ENCODE peak calls at places on chromosome 10, in six cellular contexts. W is sigmoid colon; A is foreskin keratinocyte; T is CD4-positive, CD25-positive, alpha-beta regulatory T cell; F is HCT116; O is kidney. Y is an unnamed sample.

GRCh38 chr10:91313-91712 is 42.2 kb upstream of the TUBB8 start:
- DNase-seq in F (no peak), W (no peak), O (no peak), A (no peak), T (no peak), Y (no peak)

GRCh38 chr10:47104101-47104707 is 193.0 kb downstream of the PTPN20 start:
- DNase-seq in W (no peak), T (no peak), O (no peak), F (no peak), A (no peak), Y (no peak)

GRCh38 chr10:25059990-25060389 is 43.6 kb downstream of the THNSL1 start:
- DNase-seq in T (no peak), F (peak; percentile 79), W (no peak), O (peak; percentile 74), A (peak; percentile 97), Y (peak; percentile 80)

GRCh38 chr10:80894339-80894791 is 356.7 kb downstream of the SH2D4B start:
- DNase-seq in F (no peak), O (no peak), A (no peak), T (no peak), W (no peak), Y (no peak)

GRCh38 chr10:131933695-131934086 is 32.9 kb downstream of the PPP2R2D start:
- DNase-seq in W (no peak), O (no peak), T (no peak), F (no peak), A (no peak), Y (no peak)

GRCh38 chr10:15485684-15486316 is 114.7 kb upstream of the FAM171A1 start:
- DNase-seq in A (no peak), F (no peak), T (no peak), W (no peak), O (peak; percentile 75), Y (peak; percentile 84)

GRCh38 chr10:42963302-42963701 is 113.6 kb upstream of the RET start:
- DNase-seq in A (no peak), F (no peak), O (peak; percentile 20), T (no peak), W (peak; percentile 21), Y (no peak)

GRCh38 chr10:71657604-71658348 is 61.8 kb downstream of the C10orf105 start:
- DNase-seq in W (no peak), T (no peak), F (no peak), O (no peak), A (no peak), Y (no peak)

GRCh38 chr10:60942604-60943269 is 1.2 kb downstream of the RHOBTB1 start:
- DNase-seq in O (no peak), T (peak; percentile 1), F (no peak), A (no peak), W (peak; percentile 79), Y (no peak)

GRCh38 chr10:33509231-33509871 is 174.9 kb upstream of the NRP1 start:
- DNase-seq in W (peak; percentile 77), A (peak; percentile 94), T (no peak), F (peak; percentile 56), O (peak; percentile 63), Y (no peak)

GRCh38 chr10:111472445-111472844 is 395.6 kb downstream of the ADRA2A start:
- DNase-seq in W (no peak), F (no peak), T (no peak), A (no peak), O (no peak), Y (no peak)

DNA sequence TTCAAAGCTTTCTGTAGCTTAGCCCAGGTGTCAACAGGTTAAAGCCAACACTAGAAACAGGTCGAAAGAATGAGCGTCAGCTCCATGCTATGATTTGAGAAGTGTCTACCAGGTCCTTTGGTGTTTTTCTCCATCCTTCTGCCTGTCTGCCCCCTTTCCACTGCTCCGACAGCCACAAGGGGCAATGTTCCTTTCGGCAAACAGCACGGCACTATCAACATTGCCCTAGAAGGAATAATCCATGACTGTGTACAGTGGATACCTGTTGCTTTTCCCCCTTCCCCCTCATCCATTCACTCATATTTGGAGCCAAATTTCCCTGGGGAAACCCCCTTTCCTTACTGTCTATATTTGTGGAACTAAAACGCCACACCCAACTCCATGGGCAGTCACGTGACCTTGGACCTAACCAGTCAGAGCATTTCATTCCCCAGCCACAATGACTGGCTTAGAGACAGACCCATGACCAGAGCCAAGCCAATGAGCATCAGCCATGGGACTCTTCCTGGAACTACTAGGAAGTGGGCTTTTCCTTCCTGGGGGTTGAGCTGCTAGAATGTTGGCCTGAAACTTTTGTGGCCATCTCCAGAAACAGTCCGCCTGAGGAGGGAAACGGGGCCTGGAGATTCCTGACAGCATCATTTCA is 51.5 kb downstream of the AFAP1L2 start:
- DNase-seq in A (no peak), O (no peak), F (no peak), W (no peak), T (no peak), Y (no peak)
- H3K27ac ChIP-seq in A (peak overlapping the region; percentile 15), O (no peak overlapping the region), F (no peak overlapping the region), W (no peak overlapping the region), T (no peak overlapping the region), Y (no peak overlapping the region)

DNA sequence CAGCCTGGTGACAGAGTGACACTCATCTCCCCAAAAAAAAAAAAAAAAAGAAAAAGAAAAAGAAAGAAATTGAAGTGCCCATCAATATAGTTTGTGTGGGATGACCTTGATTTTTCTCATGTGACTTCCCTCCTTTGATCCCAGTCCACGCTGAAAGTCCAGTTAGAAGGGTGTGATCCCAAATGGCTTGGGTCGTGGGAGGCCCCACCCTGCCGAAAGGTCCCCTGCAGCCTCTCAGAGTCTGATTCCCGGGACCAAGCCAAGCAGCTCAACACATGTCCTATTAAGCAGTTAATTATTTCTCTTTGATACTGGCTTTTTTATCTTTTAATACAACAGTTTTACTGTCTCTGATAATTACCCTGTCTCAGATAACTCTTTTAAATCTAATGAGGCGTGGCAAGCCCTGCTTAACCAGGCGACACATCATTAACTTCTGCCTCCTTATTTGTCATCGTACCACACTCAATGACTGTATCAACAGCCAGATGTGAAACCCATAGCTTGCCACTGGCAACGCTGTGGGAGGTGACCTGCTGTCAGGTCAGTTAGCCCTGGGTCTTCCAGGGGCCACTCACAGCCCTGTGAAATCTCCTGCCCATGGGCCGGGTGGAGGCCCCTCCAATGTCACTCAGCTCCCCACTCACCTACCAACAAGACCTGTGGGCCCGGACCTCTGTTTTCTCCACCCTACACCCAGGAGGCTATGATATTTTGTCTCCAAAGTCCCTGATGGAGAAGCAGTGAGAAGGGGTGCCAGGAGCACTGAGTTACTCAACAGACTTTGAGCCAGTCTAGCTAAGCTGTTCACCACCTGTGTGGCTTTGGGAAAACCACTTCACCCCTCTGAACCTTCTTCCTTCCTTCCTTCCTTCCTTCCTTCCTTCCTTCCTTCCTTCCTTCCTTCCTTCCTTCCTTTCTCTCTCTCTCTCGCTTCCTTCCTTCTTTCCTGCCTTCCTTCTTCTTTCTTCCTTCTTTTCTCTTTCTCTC is 110.0 kb upstream of the SFMBT2 start:
- DNase-seq in A (no peak), F (no peak), O (no peak), W (no peak), T (no peak), Y (no peak)
- H3K27ac ChIP-seq in A (no peak overlapping the region), F (no peak overlapping the region), O (no peak overlapping the region), W (no peak overlapping the region), T (no peak overlapping the region), Y (no peak overlapping the region)

GRCh38 chr10:30056281-30056680 is 3.1 kb downstream of the JCAD start:
- DNase-seq in W (no peak), T (no peak), F (no peak), A (no peak), O (no peak), Y (no peak)

GRCh38 chr10:30056767-30057355 is 2.5 kb downstream of the JCAD start:
- DNase-seq in T (no peak), F (peak; percentile 60), W (no peak), A (no peak), O (no peak), Y (no peak)

GRCh38 chr10:30058111-30058510 is 1.3 kb downstream of the JCAD start:
- DNase-seq in W (no peak), O (no peak), A (no peak), F (no peak), T (no peak), Y (no peak)

GRCh38 chr10:30057421-30057841 is 2.0 kb downstream of the JCAD start:
- DNase-seq in F (peak; percentile 79), W (no peak), T (no peak), O (no peak), A (no peak), Y (no peak)

GRCh38 chr10:30055094-30055701 is 4.2 kb downstream of the JCAD start:
- DNase-seq in T (no peak), F (no peak), O (no peak), A (no peak), W (peak; percentile 82), Y (no peak)
- H3K27ac ChIP-seq in T (no peak overlapping the region), F (no peak overlapping the region), O (peak overlapping the region; percentile 34), A (no peak overlapping the region), W (peak overlapping the region; percentile 88), Y (peak overlapping the region; percentile 64)

DNA sequence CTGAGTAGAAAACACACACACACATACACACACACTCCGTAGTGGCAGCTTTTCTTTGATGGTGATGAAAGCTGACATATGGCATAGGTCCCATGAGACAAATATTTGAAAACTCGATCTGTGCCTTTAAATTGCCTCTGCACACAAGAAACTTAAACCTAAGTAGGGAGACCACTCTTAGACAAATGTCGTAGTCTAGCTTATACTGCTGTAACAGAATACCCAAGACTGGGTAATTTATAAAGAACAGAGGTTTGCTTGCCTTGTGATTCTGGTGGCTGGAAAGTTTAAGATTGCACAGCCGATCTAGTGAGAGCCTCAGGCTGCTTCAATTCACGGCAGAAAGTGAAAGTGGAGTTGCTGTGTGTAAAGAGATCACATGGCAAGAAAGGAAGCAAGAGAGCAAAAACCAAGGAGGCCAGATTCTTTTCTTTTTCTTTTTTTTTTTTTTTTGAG is 489.4 kb upstream of the SORCS1 start:
- DNase-seq in F (no peak), O (no peak), T (no peak), W (no peak), A (peak; percentile 3), Y (no peak)
- H3K27ac ChIP-seq in F (no peak overlapping the region), O (no peak overlapping the region), T (no peak overlapping the region), W (no peak overlapping the region), A (no peak overlapping the region), Y (no peak overlapping the region)

GRCh38 chr10:109977382-109977806 is 30.4 kb upstream of the ADD3 start:
- DNase-seq in F (no peak), O (no peak), T (no peak), A (no peak), W (no peak), Y (peak; percentile 78)
- H3K27ac ChIP-seq in F (no peak overlapping the region), O (peak overlapping the region; percentile 68), T (no peak overlapping the region), A (no peak overlapping the region), W (no peak overlapping the region), Y (peak overlapping the region; percentile 87)

GRCh38 chr10:89869757-89870156 is 168.4 kb downstream of the KIF20B start:
- DNase-seq in O (no peak), F (no peak), A (no peak), T (no peak), W (no peak), Y (no peak)
- H3K27ac ChIP-seq in O (no peak overlapping the region), F (no peak overlapping the region), A (no peak overlapping the region), T (no peak overlapping the region), W (no peak overlapping the region), Y (no peak overlapping the region)

Y was measured in coronary artery.